ENCODE peak calls at places on chromosomes 7 and 10, in seven cellular contexts. One of them, this sample, is unnamed.

GRCh38 chr7:47937065-47937687 is 11.1 kb downstream of the PKD1L1 start:
- DNase-seq in astrocyte of the spinal cord: peak
- DNase-seq in SK-MEL-5: no peak
- DNase-seq in pancreas: no peak
- DNase-seq in stromal cell of bone marrow: no peak
- DNase-seq in HFFc6: no peak
- DNase-seq in anterior cingulate cortex: no peak
- DNase-seq in this sample: no peak

GRCh38 chr10:102832248-102832647 is 5.0 kb downstream of the CYP17A1 start:
- DNase-seq in astrocyte of the spinal cord: no peak
- DNase-seq in SK-MEL-5: no peak
- DNase-seq in pancreas: no peak
- DNase-seq in stromal cell of bone marrow: no peak
- DNase-seq in HFFc6: no peak
- DNase-seq in anterior cingulate cortex: no peak
- DNase-seq in this sample: no peak

GRCh38 chr7:28957822-28958234 is 302 bp downstream of the TRIL start:
- DNase-seq in astrocyte of the spinal cord: peak
- DNase-seq in SK-MEL-5: no peak
- DNase-seq in pancreas: peak
- DNase-seq in stromal cell of bone marrow: no peak
- DNase-seq in HFFc6: no peak
- DNase-seq in anterior cingulate cortex: no peak
- DNase-seq in this sample: no peak

GRCh38 chr10:43461950-43462349 is 25.0 kb downstream of the ZNF487 start:
- DNase-seq in astrocyte of the spinal cord: peak
- DNase-seq in SK-MEL-5: peak
- DNase-seq in pancreas: no peak
- DNase-seq in stromal cell of bone marrow: peak
- DNase-seq in HFFc6: peak
- DNase-seq in anterior cingulate cortex: no peak
- DNase-seq in this sample: peak

GRCh38 chr7:77330169-77330882 is 85.8 kb downstream of the GSAP start:
- DNase-seq in astrocyte of the spinal cord: no peak
- DNase-seq in SK-MEL-5: no peak
- DNase-seq in pancreas: no peak
- DNase-seq in stromal cell of bone marrow: no peak
- DNase-seq in HFFc6: no peak
- DNase-seq in anterior cingulate cortex: no peak
- DNase-seq in this sample: no peak

GRCh38 chr10:79269969-79270368 is 77.3 kb upstream of the PPIF start:
- DNase-seq in astrocyte of the spinal cord: no peak
- DNase-seq in SK-MEL-5: no peak
- DNase-seq in pancreas: no peak
- DNase-seq in stromal cell of bone marrow: no peak
- DNase-seq in HFFc6: no peak
- DNase-seq in anterior cingulate cortex: no peak
- DNase-seq in this sample: no peak

GRCh38 chr10:119346063-119346835 is 138.9 kb downstream of the GRK5 start:
- DNase-seq in astrocyte of the spinal cord: no peak
- DNase-seq in SK-MEL-5: no peak
- DNase-seq in pancreas: no peak
- DNase-seq in stromal cell of bone marrow: no peak
- DNase-seq in HFFc6: no peak
- DNase-seq in anterior cingulate cortex: no peak
- DNase-seq in this sample: no peak

GRCh38 chr7:93889261-93889660 is 1.3 kb downstream of the TFPI2 start:
- DNase-seq in astrocyte of the spinal cord: peak
- DNase-seq in SK-MEL-5: no peak
- DNase-seq in pancreas: no peak
- DNase-seq in stromal cell of bone marrow: peak
- DNase-seq in HFFc6: peak
- DNase-seq in anterior cingulate cortex: no peak
- DNase-seq in this sample: no peak

GRCh38 chr10:88071814-88072380 is 208.5 kb downstream of the PTEN start:
- DNase-seq in astrocyte of the spinal cord: no peak
- DNase-seq in SK-MEL-5: no peak
- DNase-seq in pancreas: no peak
- DNase-seq in stromal cell of bone marrow: no peak
- DNase-seq in HFFc6: no peak
- DNase-seq in anterior cingulate cortex: no peak
- DNase-seq in this sample: peak

GRCh38 chr10:110513949-110514348 is 16.2 kb downstream of the DUSP5 start:
- DNase-seq in astrocyte of the spinal cord: peak
- DNase-seq in SK-MEL-5: no peak
- DNase-seq in pancreas: no peak
- DNase-seq in stromal cell of bone marrow: no peak
- DNase-seq in HFFc6: no peak
- DNase-seq in anterior cingulate cortex: no peak
- DNase-seq in this sample: no peak

GRCh38 chr7:86939197-86939814 is 120.1 kb downstream of the ELAPOR2 start:
- DNase-seq in astrocyte of the spinal cord: peak
- DNase-seq in SK-MEL-5: peak
- DNase-seq in pancreas: no peak
- DNase-seq in stromal cell of bone marrow: peak
- DNase-seq in HFFc6: peak
- DNase-seq in anterior cingulate cortex: peak
- DNase-seq in this sample: peak